ENCODE peak calls at places on chromosomes 5 and 9, in nine cellular contexts. Q is ELR, J is right atrium auricular region, W is substantia nigra, O is fibroblast of lung, Z is GM04504, F is globus pallidus, G is GM13977, R is adrenal gland. C is an unnamed sample.

GRCh38 chr9:92632641-92633040 is 37.3 kb downstream of the IPPK start:
- DNase-seq in Q (no peak), J (peak), W (no peak), O (no peak), Z (no peak), F (no peak), G (no peak), R (no peak), C (no peak)

GRCh38 chr9:91395106-91395552 is 28.5 kb downstream of the NFIL3 start:
- DNase-seq in Q (peak), J (no peak), W (no peak), O (peak), Z (no peak), F (no peak), G (no peak), R (no peak), C (no peak)

GRCh38 chr5:109701252-109701651 is 11.5 kb downstream of the MAN2A1 start:
- DNase-seq in Q (peak), J (no peak), W (no peak), O (no peak), Z (no peak), F (no peak), G (no peak), R (no peak), C (no peak)

GRCh38 chr5:78557601-78558000 is 91.0 kb downstream of the LHFPL2 start:
- DNase-seq in Q (no peak), J (no peak), W (no peak), O (no peak), Z (no peak), F (no peak), G (no peak), R (no peak), C (no peak)

GRCh38 chr9:94867842-94868312 is 141.4 kb downstream of the AOPEP start:
- DNase-seq in Q (peak), J (no peak), W (no peak), O (peak), Z (peak), F (no peak), G (no peak), R (peak), C (no peak)

GRCh38 chr5:120516799-120517198 is 52.7 kb downstream of the PRR16 start:
- DNase-seq in Q (peak), J (no peak), W (no peak), O (peak), Z (peak), F (no peak), G (no peak), R (no peak), C (no peak)

GRCh38 chr9:19782005-19782404 is 6.8 kb downstream of the SLC24A2 start:
- DNase-seq in Q (peak), J (no peak), W (no peak), O (no peak), Z (no peak), F (peak), G (no peak), R (no peak), C (no peak)

GRCh38 chr5:130136300-130136699 is 232.0 kb downstream of the CHSY3 start:
- DNase-seq in Q (no peak), J (no peak), W (no peak), O (peak), Z (no peak), F (no peak), G (no peak), R (no peak), C (no peak)

GRCh38 chr5:126868961-126869451 is 92.1 kb downstream of the LMNB1 start:
- DNase-seq in Q (peak), J (no peak), W (no peak), O (peak), Z (no peak), F (no peak), G (peak), R (no peak), C (no peak)

GRCh38 chr5:21802869-21803490 is 1050.2 kb downstream of the CDH12 start:
- DNase-seq in Q (peak), J (no peak), W (no peak), O (peak), Z (peak), F (peak), G (peak), R (no peak), C (no peak)

GRCh38 chr5:135745897-135746500 is 88.5 kb upstream of the SLC25A48 start:
- DNase-seq in Q (no peak), J (no peak), W (no peak), O (no peak), Z (no peak), F (no peak), G (no peak), R (no peak), C (no peak)

GRCh38 chr9:124012368-124013262 is 1.0 kb downstream of the LHX2 start:
- DNase-seq in Q (no peak), J (no peak), W (no peak), O (no peak), Z (no peak), F (no peak), G (peak), R (no peak), C (no peak)

GRCh38 chr9:96522371-96522770 is 72.4 kb downstream of the HABP4 start:
- DNase-seq in Q (no peak), J (no peak), W (no peak), O (no peak), Z (no peak), F (no peak), G (no peak), R (no peak), C (no peak)

GRCh38 chr5:6803981-6804550 is 90.8 kb downstream of the TENT4A start:
- DNase-seq in Q (no peak), J (no peak), W (no peak), O (no peak), Z (no peak), F (no peak), G (no peak), R (no peak), C (no peak)

GRCh38 chr5:59036274-59036961 is 453.5 kb downstream of the RAB3C start:
- DNase-seq in Q (peak), J (peak), W (no peak), O (peak), Z (peak), F (no peak), G (no peak), R (peak), C (no peak)

GRCh38 chr5:80109549-80110478 is 74.7 kb downstream of the THBS4 start:
- DNase-seq in Q (no peak), J (no peak), W (no peak), O (no peak), Z (no peak), F (peak), G (no peak), R (no peak), C (no peak)

GRCh38 chr5:65113766-65114165 is 345.0 kb downstream of the CWC27 start:
- DNase-seq in Q (no peak), J (no peak), W (no peak), O (peak), Z (no peak), F (no peak), G (no peak), R (no peak), C (no peak)

GRCh38 chr5:59600998-59601397 is 292.5 kb downstream of the PDE4D start:
- DNase-seq in Q (no peak), J (no peak), W (no peak), O (no peak), Z (no peak), F (no peak), G (no peak), R (no peak), C (no peak)